ENCODE peak calls at places on chromosome 18, in five cellular contexts. D is substantia nigra, F is gastrocnemius medialis, R is ascending aorta, U is Peyer's patch. Q is an unnamed sample.

GRCh38 chr18:79796531-79797390 is 977 bp upstream of the KCNG2 start:
- DNase-seq in U (no peak), R (no peak), F (no peak), D (no peak), Q (no peak)

GRCh38 chr18:68837665-68838390 is 39.9 kb downstream of the CCDC102B start:
- DNase-seq in U (no peak), F (no peak), R (no peak), D (no peak), Q (no peak)

GRCh38 chr18:25239636-25240468 is 112.1 kb downstream of the ZNF521 start:
- DNase-seq in D (no peak), F (no peak), R (no peak), U (no peak), Q (no peak)

GRCh38 chr18:23225518-23225917 is 90.2 kb downstream of the CABLES1 start:
- DNase-seq in R (peak; percentile 78), U (no peak), D (no peak), F (no peak), Q (no peak)

GRCh38 chr18:70330887-70331286 is 42.0 kb downstream of the SOCS6 start:
- DNase-seq in R (no peak), D (no peak), U (no peak), F (no peak), Q (no peak)

GRCh38 chr18:8106603-8107002 is 502.6 kb upstream of the RAB12 start:
- DNase-seq in R (no peak), U (no peak), F (no peak), D (no peak), Q (no peak)

GRCh38 chr18:6885992-6886823 is 156.7 kb downstream of the ARHGAP28 start:
- DNase-seq in U (peak; percentile 82), R (no peak), D (peak; percentile 25), F (peak; percentile 15), Q (no peak)

GRCh38 chr18:32346667-32347066 is 124.0 kb downstream of the GAREM1 start:
- DNase-seq in F (no peak), R (no peak), D (peak; percentile 28), U (no peak), Q (no peak)

GRCh38 chr18:9354256-9354655 is 19.7 kb downstream of the TWSG1 start:
- DNase-seq in R (no peak), F (no peak), U (no peak), D (no peak), Q (no peak)

Q was measured in thoracic aorta.